ENCODE peak calls at places on chromosomes 13 and 19, in four cellular contexts. T is uterus; V is NCI-H1930; Y is activated CD4-positive, alpha-beta T cell treated with anti-CD3 and anti-CD28 coated beads, Interleukin-2, amount 50 U/mL, for 24 hours. I is an unnamed sample.

GRCh38 chr13:23288564-23288963 is 107.8 kb downstream of the SGCG start:
- DNase-seq in T (no peak), V (no peak), Y (no peak), I (no peak)

GRCh38 chr13:59674616-59675015 is 489.1 kb downstream of the DIAPH3 start:
- DNase-seq in T (no peak), V (no peak), Y (no peak), I (no peak)

GRCh38 chr19:40797963-40798222 is 1.1 kb upstream of the EGLN2 start:
- DNase-seq in T (no peak), V (no peak), Y (no peak), I (no peak)

GRCh38 chr13:95793018-95793555 is 116.1 kb downstream of the DNAJC3 start:
- DNase-seq in T (no peak), V (no peak), Y (no peak), I (no peak)

GRCh38 chr13:66446413-66446812 is 783.7 kb downstream of the PCDH9 start:
- DNase-seq in T (no peak), V (no peak), Y (no peak), I (no peak)

GRCh38 chr13:110105136-110105535 is 201.8 kb downstream of the COL4A1 start:
- DNase-seq in T (no peak), V (no peak), Y (no peak), I (no peak)

GRCh38 chr13:46479286-46479685 is 73.7 kb upstream of the LRCH1 start:
- DNase-seq in T (no peak), V (no peak), Y (no peak), I (no peak)

GRCh38 chr13:24271231-24271610 is 38.2 kb upstream of the C1QTNF9 start:
- DNase-seq in T (no peak), V (no peak), Y (no peak), I (no peak)

GRCh38 chr19:16113727-16114126 is 2.0 kb downstream of the RAB8A start:
- DNase-seq in T (no peak), V (no peak), Y (no peak), I (no peak)

GRCh38 chr19:49929121-49929610 is at the start of the genes ATF5 and NUP62:
- DNase-seq in T (peak; percentile 90), V (peak; percentile 95), Y (peak; percentile 90), I (peak; percentile 89)

GRCh38 chr13:93621051-93621450 is 394.4 kb downstream of the GPC6 start:
- DNase-seq in T (no peak), V (no peak), Y (no peak), I (no peak)

GRCh38 chr19:35153701-35154534 is 617 bp upstream of the FXYD5 start:
- DNase-seq in T (no peak), V (no peak), Y (peak; percentile 53), I (no peak)

GRCh38 chr19:9878511-9879196 is 43.5 kb downstream of the PIN1 start:
- DNase-seq in T (no peak), V (no peak), Y (no peak), I (no peak)

GRCh38 chr19:15673176-15673654 is 328 bp downstream of the CYP4F12 start:
- DNase-seq in T (no peak), V (no peak), Y (no peak), I (no peak)

GRCh38 chr19:5558101-5558621 is 9.6 kb downstream of the TINCR start:
- DNase-seq in T (no peak), V (no peak), Y (no peak), I (no peak)

GRCh38 chr13:57631607-57632275 is at the start of gene PCDH17:
- DNase-seq in T (no peak), V (no peak), Y (no peak), I (no peak)

GRCh38 chr13:42970824-42971669 is 21.0 kb downstream of the EPSTI1 start:
- DNase-seq in T (no peak), V (no peak), Y (no peak), I (no peak)

GRCh38 chr13:112453207-112453829 is 77.2 kb downstream of the SPACA7 start:
- DNase-seq in T (no peak), V (no peak), Y (no peak), I (peak; percentile 65)

GRCh38 chr19:43675906-43676305 is 5.9 kb upstream of the PLAUR start:
- DNase-seq in T (no peak), V (no peak), Y (no peak), I (no peak)

GRCh38 chr19:15469513-15470297 is 5.4 kb upstream of the RASAL3 start:
- DNase-seq in T (no peak), V (no peak), Y (no peak), I (no peak)

GRCh38 chr19:13097331-13098258 is 5.1 kb downstream of the LYL1 start:
- DNase-seq in T (peak; percentile 61), V (no peak), Y (no peak), I (no peak)

GRCh38 chr19:18349524-18350128 is 9.2 kb downstream of the PGPEP1 start:
- DNase-seq in T (peak; percentile 58), V (no peak), Y (no peak), I (no peak)

GRCh38 chr19:7595466-7596133 is at the start of gene CAMSAP3:
- DNase-seq in T (no peak), V (peak; percentile 63), Y (no peak), I (no peak)

GRCh38 chr19:58544591-58545285 is 874 bp downstream of the TRIM28 start:
- DNase-seq in T (no peak), V (no peak), Y (no peak), I (no peak)

GRCh38 chr19:48558018-48558684 is 6.2 kb downstream of the SULT2B1 start:
- DNase-seq in T (no peak), V (no peak), Y (no peak), I (no peak)

GRCh38 chr13:98309569-98310335 is 132.7 kb upstream of the RNF113B start:
- DNase-seq in T (no peak), V (no peak), Y (no peak), I (no peak)

GRCh38 chr19:53101518-53101917 is 1.7 kb downstream of the ZNF160 start:
- DNase-seq in T (no peak), V (no peak), Y (no peak), I (no peak)

GRCh38 chr13:31767175-31767900 is 28.0 kb downstream of the RXFP2 start:
- DNase-seq in T (no peak), V (no peak), Y (no peak), I (no peak)

GRCh38 chr19:35337081-35337983 is 8.3 kb downstream of the CD22 start:
- DNase-seq in T (no peak), V (no peak), Y (no peak), I (no peak)